ENCODE peak calls at places on chromosomes 16 and 17, in five cellular contexts. One of them, this sample, is unnamed. For H3K4me1, the result is how much of the 10 kb centered on the place peaks cover.

GRCh38 chr16:9119795-9120194 is 28.4 kb downstream of the HAPSTR1 start:
- DNase-seq in spleen: no peak
- DNase-seq in PC-3: no peak
- DNase-seq in H9: no peak
- DNase-seq in OCI-LY7: no peak
- DNase-seq in this sample: no peak

GRCh38 chr17:72376486-72377345 is 255.9 kb downstream of the SOX9 start:
- DNase-seq in spleen: no peak
- DNase-seq in PC-3: no peak
- DNase-seq in H9: no peak
- DNase-seq in OCI-LY7: no peak
- DNase-seq in this sample: no peak

GRCh38 chr16:9499921-9500593 is 408.6 kb downstream of the HAPSTR1 start:
- DNase-seq in spleen: no peak
- DNase-seq in PC-3: no peak
- DNase-seq in H9: peak
- DNase-seq in OCI-LY7: no peak
- DNase-seq in this sample: no peak

GRCh38 chr16:89636663-89637062 is 20.8 kb downstream of the CHMP1A start:
- DNase-seq in spleen: no peak
- DNase-seq in PC-3: no peak
- DNase-seq in H9: no peak
- DNase-seq in OCI-LY7: no peak
- DNase-seq in this sample: no peak

GRCh38 chr17:78541488-78542237 is 35.5 kb downstream of the DNAH17 start:
- DNase-seq in spleen: peak
- DNase-seq in PC-3: peak
- DNase-seq in H9: no peak
- DNase-seq in OCI-LY7: no peak
- DNase-seq in this sample: no peak

GRCh38 chr17:30296499-30297038 is 4.8 kb upstream of the BLMH start:
- DNase-seq in spleen: no peak
- DNase-seq in PC-3: no peak
- DNase-seq in H9: no peak
- DNase-seq in OCI-LY7: no peak
- DNase-seq in this sample: no peak

GRCh38 chr16:1535391-1536291 is 2.2 kb downstream of the TMEM204 start:
- DNase-seq in spleen: peak
- DNase-seq in PC-3: no peak
- DNase-seq in H9: no peak
- DNase-seq in OCI-LY7: no peak
- DNase-seq in this sample: no peak

GRCh38 chr17:47902039-47902744 is 6.2 kb downstream of the SP2 start:
- DNase-seq in spleen: no peak
- DNase-seq in PC-3: no peak
- DNase-seq in H9: peak
- DNase-seq in OCI-LY7: no peak
- DNase-seq in this sample: no peak

GRCh38 chr17:56630202-56630601 is 36.7 kb downstream of the NOG start:
- DNase-seq in spleen: no peak
- DNase-seq in PC-3: no peak
- DNase-seq in H9: no peak
- DNase-seq in OCI-LY7: no peak
- DNase-seq in this sample: no peak

GRCh38 chr16:12758031-12758669 is 45.5 kb downstream of the CPPED1 start:
- DNase-seq in spleen: no peak
- DNase-seq in PC-3: no peak
- DNase-seq in H9: no peak
- DNase-seq in OCI-LY7: no peak
- DNase-seq in this sample: no peak

GRCh38 chr17:74211141-74211928 is 2.0 kb upstream of the TTYH2 start:
- DNase-seq in spleen: no peak
- DNase-seq in PC-3: peak
- DNase-seq in H9: peak
- DNase-seq in OCI-LY7: no peak
- DNase-seq in this sample: no peak

DNA sequence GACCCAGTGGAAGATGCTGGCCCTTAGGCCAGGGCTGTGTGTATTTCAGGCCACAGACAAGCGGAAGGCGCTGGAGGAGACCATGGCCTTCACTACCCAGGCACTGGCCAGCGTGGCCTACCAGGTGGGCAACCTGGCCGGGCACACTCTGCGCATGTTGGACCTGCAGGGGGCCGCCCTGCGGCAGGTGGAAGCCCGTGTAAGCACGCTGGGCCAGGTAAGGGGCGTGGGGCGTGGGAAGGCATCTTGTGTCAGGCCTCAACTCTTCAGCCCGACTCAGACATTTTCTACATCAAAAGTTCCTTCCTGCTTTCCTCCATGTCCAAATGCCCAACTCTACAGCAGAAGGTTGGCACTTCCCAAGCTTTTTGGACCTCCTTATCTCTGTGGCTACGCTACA is 6.0 kb downstream of the ABI3 start:
- DNase-seq in spleen: peak
- DNase-seq in PC-3: no peak
- DNase-seq in H9: no peak
- DNase-seq in OCI-LY7: no peak
- DNase-seq in this sample: no peak
- H3K4me1 ChIP-seq in spleen: half or more
- H3K4me1 ChIP-seq in PC-3: under half
- H3K4me1 ChIP-seq in H9: under half
- H3K4me1 ChIP-seq in OCI-LY7: half or more
- H3K4me1 ChIP-seq in this sample: under half

GRCh38 chr16:61435356-61435755 is 600.9 kb downstream of the CDH8 start:
- DNase-seq in spleen: no peak
- DNase-seq in PC-3: peak
- DNase-seq in H9: no peak
- DNase-seq in OCI-LY7: no peak
- DNase-seq in this sample: no peak

GRCh38 chr16:61432421-61432820 is 603.8 kb downstream of the CDH8 start:
- DNase-seq in spleen: no peak
- DNase-seq in PC-3: peak
- DNase-seq in H9: no peak
- DNase-seq in OCI-LY7: no peak
- DNase-seq in this sample: no peak
- H3K27ac ChIP-seq in spleen: no peak
- H3K27ac ChIP-seq in PC-3: no peak
- H3K27ac ChIP-seq in H9: no peak
- H3K27ac ChIP-seq in OCI-LY7: no peak
- H3K27ac ChIP-seq in this sample: no peak

DNA sequence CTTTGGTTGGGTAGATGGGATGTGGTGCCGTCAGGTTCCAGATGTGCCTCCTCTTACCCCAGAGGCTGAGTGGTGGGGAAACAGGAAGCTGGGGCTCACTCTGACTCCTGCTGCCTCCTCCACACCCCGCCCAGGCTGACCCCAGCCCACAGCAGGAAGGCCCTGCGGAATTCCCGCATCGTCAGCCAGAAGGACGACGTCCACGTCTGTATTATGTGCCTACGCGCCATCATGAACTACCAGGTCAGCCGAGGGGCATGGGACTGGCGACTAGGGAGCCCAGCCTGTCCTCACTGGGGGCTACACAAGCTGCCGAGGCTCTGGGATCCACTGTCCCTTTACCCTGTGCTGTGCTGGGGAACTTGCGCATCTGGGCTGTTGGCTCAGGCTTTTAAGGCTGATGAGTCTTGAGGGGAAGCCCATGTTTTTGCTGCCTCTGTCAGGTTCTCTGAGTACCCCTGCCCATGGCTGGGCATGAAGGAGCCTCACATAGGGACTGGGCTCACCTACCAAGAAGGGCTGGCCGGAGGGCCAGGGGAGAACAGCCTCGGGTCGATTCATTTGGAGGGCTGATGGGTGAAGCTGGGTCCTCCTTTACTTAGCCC is 14.4 kb downstream of the FMNL1 start:
- DNase-seq in spleen: peak
- DNase-seq in PC-3: no peak
- DNase-seq in H9: peak
- DNase-seq in OCI-LY7: no peak
- DNase-seq in this sample: no peak
- TF ChIP-seq CTCF in spleen: no peak
- TF ChIP-seq CTCF in PC-3: peak
- TF ChIP-seq CTCF in H9: no peak
- TF ChIP-seq CTCF in OCI-LY7: peak
- TF ChIP-seq CTCF in this sample: peak

DNA sequence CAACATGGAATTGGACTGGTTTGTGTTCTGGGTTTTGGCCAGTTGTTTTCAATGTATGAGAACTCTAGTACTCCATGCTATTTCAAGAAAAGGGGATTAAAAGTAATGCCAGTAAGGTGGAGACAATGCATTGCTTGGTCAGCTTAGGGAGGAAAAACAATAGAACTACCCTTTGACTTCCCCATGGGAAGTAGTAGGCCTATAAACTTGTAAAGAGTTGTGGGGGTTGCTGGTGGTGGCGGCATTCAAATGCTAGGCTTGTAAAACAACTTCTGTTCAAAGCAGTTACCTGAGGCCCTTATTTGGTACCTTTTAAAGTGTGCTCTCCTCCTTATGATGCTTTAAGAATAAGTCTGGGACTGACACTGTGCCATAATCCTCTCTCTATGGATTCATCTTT is 9.4 kb downstream of the MAP3K3 start:
- DNase-seq in spleen: no peak
- DNase-seq in PC-3: no peak
- DNase-seq in H9: peak
- DNase-seq in OCI-LY7: no peak
- DNase-seq in this sample: no peak
- H3K4me1 ChIP-seq in spleen: under half
- H3K4me1 ChIP-seq in PC-3: under half
- H3K4me1 ChIP-seq in H9: under half
- H3K4me1 ChIP-seq in OCI-LY7: under half
- H3K4me1 ChIP-seq in this sample: under half

GRCh38 chr16:280552-280951 is at the start of gene ARHGDIG:
- DNase-seq in spleen: no peak
- DNase-seq in PC-3: no peak
- DNase-seq in H9: no peak
- DNase-seq in OCI-LY7: no peak
- DNase-seq in this sample: no peak

GRCh38 chr16:282491-282890 is 473 bp upstream of the PDIA2 start:
- DNase-seq in spleen: no peak
- DNase-seq in PC-3: no peak
- DNase-seq in H9: no peak
- DNase-seq in OCI-LY7: no peak
- DNase-seq in this sample: no peak

GRCh38 chr16:280991-281659 is 734 bp downstream of the ARHGDIG start:
- DNase-seq in spleen: no peak
- DNase-seq in PC-3: no peak
- DNase-seq in H9: no peak
- DNase-seq in OCI-LY7: no peak
- DNase-seq in this sample: no peak

GRCh38 chr16:282944-283744 is at the start of gene PDIA2:
- DNase-seq in spleen: no peak
- DNase-seq in PC-3: no peak
- DNase-seq in H9: no peak
- DNase-seq in OCI-LY7: no peak
- DNase-seq in this sample: no peak

DNA sequence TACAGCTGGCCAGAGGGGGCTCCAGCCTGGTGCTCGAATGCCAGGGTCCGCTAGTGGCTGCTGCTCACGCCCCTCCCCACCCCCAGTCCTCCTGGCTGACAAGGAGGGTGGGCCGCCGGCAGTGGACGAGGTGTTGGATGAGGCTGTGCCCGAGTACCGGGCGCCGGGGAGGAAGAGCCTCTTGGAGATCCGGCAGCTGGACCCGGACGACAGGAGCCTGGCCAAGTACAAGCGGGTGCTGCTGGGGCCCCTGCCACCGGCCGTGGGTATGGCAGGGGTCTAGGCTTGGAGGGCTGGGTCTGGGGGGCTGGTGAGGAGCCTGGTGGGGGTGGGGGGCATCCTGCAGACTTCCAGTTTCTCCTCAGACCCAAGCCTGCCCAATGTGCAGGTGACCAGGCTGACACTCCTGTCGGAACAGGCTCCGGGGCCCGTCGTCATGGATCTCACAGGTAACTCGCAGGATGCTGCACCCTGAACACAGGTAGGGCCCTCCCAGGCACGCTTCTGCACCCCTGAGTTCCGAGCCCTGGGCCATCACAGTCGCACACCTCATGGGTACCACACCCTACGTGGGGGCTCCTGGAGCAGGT is 1.2 kb upstream of the PDIA2 start:
- DNase-seq in spleen: no peak
- DNase-seq in PC-3: no peak
- DNase-seq in H9: no peak
- DNase-seq in OCI-LY7: no peak
- DNase-seq in this sample: no peak
- H3K27ac ChIP-seq in spleen: no peak
- H3K27ac ChIP-seq in PC-3: no peak
- H3K27ac ChIP-seq in H9: no peak
- H3K27ac ChIP-seq in OCI-LY7: no peak
- H3K27ac ChIP-seq in this sample: no peak

GRCh38 chr17:76197911-76198310 is 42.4 kb downstream of the RNF157 start:
- DNase-seq in spleen: no peak
- DNase-seq in PC-3: no peak
- DNase-seq in H9: no peak
- DNase-seq in OCI-LY7: no peak
- DNase-seq in this sample: no peak

GRCh38 chr17:76199466-76199865 is 40.8 kb downstream of the RNF157 start:
- DNase-seq in spleen: no peak
- DNase-seq in PC-3: no peak
- DNase-seq in H9: no peak
- DNase-seq in OCI-LY7: no peak
- DNase-seq in this sample: no peak

GRCh38 chr17:76195281-76196096 is 44.8 kb downstream of the RNF157 start:
- DNase-seq in spleen: no peak
- DNase-seq in PC-3: no peak
- DNase-seq in H9: no peak
- DNase-seq in OCI-LY7: no peak
- DNase-seq in this sample: no peak

GRCh38 chr17:76198702-76199101 is 41.6 kb downstream of the RNF157 start:
- DNase-seq in spleen: no peak
- DNase-seq in PC-3: no peak
- DNase-seq in H9: no peak
- DNase-seq in OCI-LY7: no peak
- DNase-seq in this sample: no peak

GRCh38 chr17:76196675-76197074 is 43.6 kb downstream of the RNF157 start:
- DNase-seq in spleen: no peak
- DNase-seq in PC-3: no peak
- DNase-seq in H9: no peak
- DNase-seq in OCI-LY7: no peak
- DNase-seq in this sample: peak
- TF ChIP-seq CTCF in spleen: no peak
- TF ChIP-seq CTCF in PC-3: no peak
- TF ChIP-seq CTCF in H9: no peak
- TF ChIP-seq CTCF in OCI-LY7: no peak
- TF ChIP-seq CTCF in this sample: no peak